ENCODE peak calls at places on chromosomes 1 and 21, in nine cellular contexts. S is lung, A is AG10803, T is NCI-H510A, L is BE2C, O is NCI-H446 treated with DMSO at 0.1 percent for 48 hours, K is BJ, H is NCI-H345, I is adrenal gland. V is an unnamed sample.

GRCh38 chr1:2314297-2314802 is 77.0 kb downstream of the MORN1 start:
- DNase-seq in S (peak; percentile 63), A (peak; percentile 67), T (no peak), L (peak; percentile 59), O (no peak), K (no peak), H (peak; percentile 30), I (peak; percentile 62), V (no peak)

GRCh38 chr1:153608742-153609584 is 4.0 kb downstream of the S100A16 start:
- DNase-seq in S (peak; percentile 82), A (peak; percentile 86), T (no peak), L (no peak), O (no peak), K (peak; percentile 84), H (no peak), I (peak; percentile 78), V (no peak)

GRCh38 chr1:220137006-220137794 is 43.3 kb downstream of the IARS2 start:
- DNase-seq in S (no peak), A (no peak), T (no peak), L (no peak), O (no peak), K (no peak), H (no peak), I (no peak), V (no peak)

GRCh38 chr1:67830226-67830625 is 3.0 kb downstream of the GNG12 start:
- DNase-seq in S (no peak), A (peak; percentile 25), T (no peak), L (no peak), O (no peak), K (no peak), H (no peak), I (no peak), V (no peak)

GRCh38 chr21:28884481-28884880 is 108.2 kb downstream of the LTN1 start:
- DNase-seq in S (no peak), A (peak; percentile 36), T (no peak), L (no peak), O (no peak), K (peak; percentile 10), H (no peak), I (no peak), V (no peak)

GRCh38 chr1:21436488-21437340 is 3.2 kb upstream of the NBPF3 start:
- DNase-seq in S (no peak), A (no peak), T (peak; percentile 50), L (no peak), O (no peak), K (no peak), H (peak; percentile 70), I (peak; percentile 21), V (no peak)

GRCh38 chr1:33424610-33425009 is 6.3 kb downstream of the PHC2 start:
- DNase-seq in S (no peak), A (peak; percentile 45), T (no peak), L (no peak), O (no peak), K (no peak), H (no peak), I (no peak), V (no peak)

GRCh38 chr1:19179597-19180271 is 30.3 kb downstream of the UBR4 start:
- DNase-seq in S (no peak), A (peak; percentile 30), T (no peak), L (peak; percentile 5), O (no peak), K (no peak), H (no peak), I (peak; percentile 33), V (no peak)

GRCh38 chr1:11720033-11720376 is 15.9 kb upstream of the AGTRAP start:
- DNase-seq in S (no peak), A (no peak), T (no peak), L (no peak), O (no peak), K (no peak), H (no peak), I (no peak), V (no peak)

GRCh38 chr1:11178021-11179015 is 10.8 kb upstream of the ANGPTL7 start:
- DNase-seq in S (no peak), A (peak; percentile 64), T (no peak), L (no peak), O (peak; percentile 92), K (no peak), H (no peak), I (no peak), V (no peak)

GRCh38 chr21:39117571-39117970 is 65.7 kb downstream of the PSMG1 start:
- DNase-seq in S (no peak), A (no peak), T (no peak), L (no peak), O (no peak), K (no peak), H (no peak), I (no peak), V (no peak)

GRCh38 chr1:226027861-226028260 is 28.7 kb upstream of the SDE2 start:
- DNase-seq in S (no peak), A (no peak), T (no peak), L (no peak), O (no peak), K (no peak), H (no peak), I (no peak), V (no peak)